ENCODE peak calls at places on chromosomes 11 and 22, in seven cellular contexts. L, C, W, G, E, X and Q are unnamed samples.

GRCh38 chr22:33117821-33118220 is 59.6 kb upstream of the SYN3 start:
- DNase-seq in L (no peak), C (no peak), W (no peak), G (no peak), E (no peak), X (no peak), Q (no peak)

GRCh38 chr11:129214710-129215295 is 22.7 kb upstream of the ARHGAP32 start:
- DNase-seq in L (no peak), C (no peak), W (peak), G (no peak), E (no peak), X (no peak), Q (no peak)

GRCh38 chr11:33634291-33634834 is 66.3 kb downstream of the C11orf91 start:
- DNase-seq in L (no peak), C (no peak), W (no peak), G (no peak), E (no peak), X (no peak), Q (no peak)

GRCh38 chr11:128481135-128481534 is 106.2 kb downstream of the ETS1 start:
- DNase-seq in L (no peak), C (no peak), W (no peak), G (no peak), E (no peak), X (no peak), Q (no peak)

GRCh38 chr11:86637976-86638375 is 34.4 kb downstream of the ME3 start:
- DNase-seq in L (no peak), C (no peak), W (no peak), G (no peak), E (no peak), X (no peak), Q (no peak)

GRCh38 chr11:92869716-92870115 is 99.7 kb upstream of the MTNR1B start:
- DNase-seq in L (no peak), C (no peak), W (no peak), G (no peak), E (no peak), X (no peak), Q (no peak)

GRCh38 chr22:18954941-18955571 is 19.0 kb upstream of the PRODH start:
- DNase-seq in L (no peak), C (no peak), W (no peak), G (peak), E (no peak), X (no peak), Q (no peak)

GRCh38 chr22:16717699-16718558 is 107.3 kb downstream of the XKR3 start:
- DNase-seq in L (no peak), C (no peak), W (peak), G (no peak), E (no peak), X (no peak), Q (no peak)

GRCh38 chr11:117818036-117818858 is 6.3 kb downstream of the FXYD2 start:
- DNase-seq in L (no peak), C (no peak), W (no peak), G (peak), E (no peak), X (no peak), Q (no peak)

GRCh38 chr22:21837184-21837979 is 30.1 kb downstream of the MAPK1 start:
- DNase-seq in L (no peak), C (peak), W (no peak), G (no peak), E (no peak), X (peak), Q (no peak)

GRCh38 chr11:83012168-83013067 is 59.3 kb downstream of the RAB30 start:
- DNase-seq in L (no peak), C (no peak), W (no peak), G (no peak), E (no peak), X (no peak), Q (no peak)
- H3K27ac ChIP-seq in L (no peak), C (peak), W (no peak), G (no peak), E (no peak), X (no peak), Q (peak)

GRCh38 chr11:57123590-57123989 is 58.2 kb upstream of the LRRC55 start:
- DNase-seq in L (no peak), C (no peak), W (no peak), G (no peak), E (no peak), X (no peak), Q (no peak)

GRCh38 chr11:57121996-57122395 is 59.8 kb upstream of the LRRC55 start:
- DNase-seq in L (no peak), C (peak), W (no peak), G (no peak), E (no peak), X (no peak), Q (no peak)

GRCh38 chr11:57126766-57127400 is 54.9 kb upstream of the LRRC55 start:
- DNase-seq in L (no peak), C (peak), W (no peak), G (no peak), E (no peak), X (no peak), Q (no peak)

GRCh38 chr11:57124912-57125311 is 56.8 kb upstream of the LRRC55 start:
- DNase-seq in L (no peak), C (no peak), W (no peak), G (no peak), E (no peak), X (no peak), Q (no peak)

DNA sequence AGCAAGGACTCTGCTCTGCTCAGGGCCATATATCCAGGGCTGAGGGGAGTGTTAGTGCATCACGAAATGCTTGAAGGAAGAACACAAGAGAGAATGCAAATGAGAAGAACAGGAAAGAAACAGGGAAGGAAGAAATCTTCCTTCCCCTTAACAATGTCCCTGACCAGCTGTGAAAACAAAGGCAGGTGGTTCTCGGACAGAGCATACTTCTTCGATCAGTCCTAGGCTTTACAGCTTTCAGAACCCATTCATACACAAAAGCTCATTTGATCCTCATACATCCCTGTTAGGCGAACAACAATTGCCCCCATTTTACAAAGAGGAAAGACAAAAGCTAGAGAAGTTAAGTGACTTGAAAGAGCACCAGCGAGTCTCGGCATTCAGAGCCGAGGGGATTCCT is 57.3 kb upstream of the LRRC55 start:
- DNase-seq in L (no peak), C (no peak), W (no peak), G (no peak), E (no peak), X (no peak), Q (no peak)
- H3K27ac ChIP-seq in L (no peak), C (peak), W (no peak), G (no peak), E (no peak), X (no peak), Q (no peak)

DNA sequence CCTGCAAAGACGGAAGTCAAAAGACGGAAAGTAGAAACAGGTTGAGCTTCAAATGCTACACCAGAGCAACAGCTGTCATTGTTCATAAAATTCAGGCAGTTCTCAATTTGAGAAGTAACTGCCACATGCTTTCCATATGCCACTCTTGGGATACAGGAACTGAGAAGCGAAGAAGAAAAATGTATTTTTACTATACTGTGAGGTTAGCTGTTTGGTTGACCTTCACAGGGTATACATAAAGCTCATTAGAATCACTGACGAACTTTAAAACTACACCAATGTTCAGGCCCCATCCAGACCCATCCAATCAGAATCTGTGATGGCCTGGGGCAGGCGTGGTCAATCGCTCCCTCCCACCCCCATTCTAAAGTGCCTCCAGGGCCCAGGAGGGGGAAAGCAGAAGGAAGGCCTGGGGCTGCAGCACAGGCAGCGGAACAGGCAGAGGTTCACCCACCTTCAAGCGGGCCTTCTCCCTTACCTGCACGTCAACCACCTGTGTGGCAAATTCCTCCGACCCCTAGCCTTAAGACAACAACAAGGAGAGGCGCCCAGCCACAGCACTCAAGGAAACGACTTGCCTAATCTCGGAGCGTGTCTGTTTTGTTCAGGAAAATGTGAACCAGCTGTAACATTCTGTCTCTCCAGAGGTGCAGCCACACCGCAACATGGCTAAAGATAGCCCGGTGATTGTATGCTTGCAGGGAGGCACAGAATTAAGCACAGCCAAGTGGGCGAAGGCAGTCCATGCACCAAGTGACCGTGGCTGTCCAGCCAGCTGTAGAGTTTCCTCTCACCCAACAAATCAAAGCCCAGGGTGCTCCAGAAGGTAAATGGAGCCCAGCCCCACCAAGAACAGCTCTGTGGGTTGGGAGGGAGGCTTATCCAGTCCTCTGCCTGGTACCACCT is 82.6 kb downstream of the MICAL3 start:
- DNase-seq in L (no peak), C (peak), W (no peak), G (no peak), E (no peak), X (no peak), Q (no peak)
- H3K27ac ChIP-seq in L (no peak), C (peak), W (no peak), G (no peak), E (no peak), X (no peak), Q (no peak)

DNA sequence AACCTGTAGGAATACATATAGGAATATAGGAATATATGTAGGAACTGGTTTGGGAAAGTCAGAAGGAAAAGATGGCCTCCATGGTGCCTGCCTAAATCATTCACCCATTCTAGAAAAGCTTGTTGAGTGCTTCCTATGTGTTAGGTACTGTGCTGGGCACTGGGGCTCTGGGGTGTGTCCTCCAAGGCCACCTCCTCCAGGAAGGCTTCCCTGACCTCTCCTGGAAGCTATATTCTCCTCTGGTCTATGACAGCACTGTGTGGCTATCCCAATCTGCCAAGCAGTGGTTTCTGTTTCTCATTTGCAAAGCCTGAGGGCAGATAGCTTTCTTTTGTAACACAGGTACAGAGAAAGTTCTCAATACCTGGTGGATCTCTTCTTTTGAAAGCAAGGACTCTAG is 30.2 kb downstream of the IRAG1 start:
- DNase-seq in L (no peak), C (no peak), W (no peak), G (no peak), E (no peak), X (no peak), Q (no peak)
- H3K27ac ChIP-seq in L (no peak), C (no peak), W (peak), G (no peak), E (peak), X (peak), Q (no peak)

GRCh38 chr22:43795320-43795719 is 16.8 kb downstream of the EFCAB6 start:
- DNase-seq in L (no peak), C (no peak), W (no peak), G (no peak), E (no peak), X (no peak), Q (no peak)

GRCh38 chr22:43800970-43801369 is 11.1 kb downstream of the EFCAB6 start:
- DNase-seq in L (no peak), C (no peak), W (no peak), G (no peak), E (no peak), X (no peak), Q (no peak)

GRCh38 chr22:43798492-43798891 is 13.6 kb downstream of the EFCAB6 start:
- DNase-seq in L (no peak), C (no peak), W (no peak), G (no peak), E (no peak), X (no peak), Q (no peak)

GRCh38 chr22:43792905-43793304 is 19.2 kb downstream of the EFCAB6 start:
- DNase-seq in L (no peak), C (no peak), W (no peak), G (no peak), E (no peak), X (no peak), Q (no peak)

GRCh38 chr22:43796567-43796966 is 15.5 kb downstream of the EFCAB6 start:
- DNase-seq in L (no peak), C (peak), W (peak), G (no peak), E (no peak), X (no peak), Q (peak)
- H3K27ac ChIP-seq in L (no peak), C (peak), W (no peak), G (no peak), E (no peak), X (no peak), Q (peak)

GRCh38 chr22:24189249-24190158 is 8.2 kb downstream of the SUSD2 start:
- DNase-seq in L (peak), C (peak), W (peak), G (peak), E (no peak), X (peak), Q (no peak)
- H3K27ac ChIP-seq in L (no peak), C (no peak), W (no peak), G (peak), E (peak), X (no peak), Q (peak)

GRCh38 chr11:65884716-65885092 is 3.6 kb downstream of the FIBP start:
- DNase-seq in L (peak), C (peak), W (peak), G (peak), E (peak), X (peak), Q (peak)
- H3K27ac ChIP-seq in L (no peak), C (no peak), W (no peak), G (no peak), E (peak), X (peak), Q (no peak)

DNA sequence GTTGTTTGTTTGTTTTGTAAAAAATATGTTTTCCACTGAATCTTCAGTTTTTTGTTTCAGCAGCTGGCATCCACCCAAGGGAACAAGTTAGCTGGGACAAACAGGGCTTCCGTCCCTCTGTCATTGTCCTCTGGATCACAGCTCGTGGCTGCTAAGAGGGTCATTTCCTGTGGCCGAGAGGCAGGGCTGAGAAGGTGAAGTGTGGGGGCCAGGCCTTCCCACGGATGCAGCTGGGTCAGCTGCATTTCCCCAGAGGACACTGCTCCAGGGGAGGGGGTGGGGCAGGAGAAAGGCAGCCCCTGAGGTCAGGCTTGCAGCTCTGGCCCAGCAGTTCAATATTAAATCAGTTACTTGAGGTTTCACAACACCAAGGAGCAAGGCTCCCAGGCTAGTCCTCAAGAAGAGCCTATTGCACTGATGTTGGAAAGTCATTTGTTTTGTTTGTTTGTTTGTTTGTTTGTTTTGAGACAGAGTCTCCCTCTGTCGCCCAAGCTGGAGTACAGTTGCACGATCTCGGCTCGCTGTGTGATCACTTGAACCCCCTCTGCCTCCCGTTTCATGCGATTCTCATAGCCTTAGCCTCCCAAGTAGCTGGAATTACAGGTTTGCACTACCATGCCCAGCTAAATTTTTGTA is 34.4 kb upstream of the SMTN start:
- DNase-seq in L (no peak), C (peak), W (peak), G (peak), E (no peak), X (peak), Q (no peak)
- H3K27ac ChIP-seq in L (no peak), C (peak), W (peak), G (peak), E (peak), X (peak), Q (peak)

GRCh38 chr11:110377451-110377850 is 52.3 kb upstream of the FDX1 start:
- DNase-seq in L (no peak), C (no peak), W (no peak), G (no peak), E (no peak), X (no peak), Q (no peak)
- H3K27ac ChIP-seq in L (no peak), C (peak), W (peak), G (peak), E (no peak), X (no peak), Q (no peak)